ENCODE peak calls at places on chromosome 1, in five cellular contexts. One of them, this sample, is unnamed.

GRCh38 chr1:15736666-15737229 is 690 bp downstream of the SLC25A34 start:
- DNase-seq in trophoblast cell: no peak
- DNase-seq in H9: no peak
- DNase-seq in mesenchymal stem cell: no peak
- DNase-seq in neuronal stem cell: no peak
- DNase-seq in this sample: no peak

GRCh38 chr1:159071970-159072582 is 4.5 kb downstream of the AIM2 start:
- DNase-seq in H9: no peak
- DNase-seq in mesenchymal stem cell: peak
- DNase-seq in trophoblast cell: no peak
- DNase-seq in neuronal stem cell: peak
- DNase-seq in this sample: no peak

GRCh38 chr1:3623441-3624150 is 1.2 kb upstream of the TPRG1L start:
- DNase-seq in neuronal stem cell: no peak
- DNase-seq in H9: no peak
- DNase-seq in trophoblast cell: no peak
- DNase-seq in mesenchymal stem cell: no peak
- DNase-seq in this sample: no peak

GRCh38 chr1:160853756-160854155 is 8.9 kb downstream of the CD244 start:
- DNase-seq in mesenchymal stem cell: no peak
- DNase-seq in H9: no peak
- DNase-seq in neuronal stem cell: no peak
- DNase-seq in trophoblast cell: no peak
- DNase-seq in this sample: no peak

GRCh38 chr1:235734335-235734734 is 84.8 kb upstream of the GNG4 start:
- DNase-seq in neuronal stem cell: no peak
- DNase-seq in mesenchymal stem cell: no peak
- DNase-seq in trophoblast cell: no peak
- DNase-seq in H9: no peak
- DNase-seq in this sample: no peak

GRCh38 chr1:29513357-29513756 is 277.0 kb downstream of the PTPRU start:
- DNase-seq in trophoblast cell: no peak
- DNase-seq in mesenchymal stem cell: peak
- DNase-seq in neuronal stem cell: no peak
- DNase-seq in H9: peak
- DNase-seq in this sample: peak

GRCh38 chr1:69982992-69983391 is 222.4 kb downstream of the LRRC40 start:
- DNase-seq in mesenchymal stem cell: peak
- DNase-seq in H9: no peak
- DNase-seq in neuronal stem cell: no peak
- DNase-seq in trophoblast cell: peak
- DNase-seq in this sample: no peak

GRCh38 chr1:90000934-90001676 is 6.2 kb downstream of the ZNF326 start:
- DNase-seq in neuronal stem cell: no peak
- DNase-seq in H9: no peak
- DNase-seq in mesenchymal stem cell: no peak
- DNase-seq in trophoblast cell: peak
- DNase-seq in this sample: no peak

GRCh38 chr1:17205652-17206051 is 724 bp downstream of the PADI1 start:
- DNase-seq in H9: no peak
- DNase-seq in mesenchymal stem cell: no peak
- DNase-seq in neuronal stem cell: no peak
- DNase-seq in trophoblast cell: no peak
- DNase-seq in this sample: no peak

GRCh38 chr1:37728416-37728815 is 36.1 kb downstream of the CDCA8 start:
- DNase-seq in trophoblast cell: no peak
- DNase-seq in neuronal stem cell: no peak
- DNase-seq in mesenchymal stem cell: no peak
- DNase-seq in H9: no peak
- DNase-seq in this sample: no peak

GRCh38 chr1:2979191-2980072 is 41.8 kb upstream of the ACTRT2 start:
- DNase-seq in H9: no peak
- DNase-seq in trophoblast cell: no peak
- DNase-seq in mesenchymal stem cell: no peak
- DNase-seq in neuronal stem cell: no peak
- DNase-seq in this sample: no peak

GRCh38 chr1:169604781-169605560 is 18.7 kb upstream of the F5 start:
- DNase-seq in H9: no peak
- DNase-seq in mesenchymal stem cell: no peak
- DNase-seq in trophoblast cell: no peak
- DNase-seq in neuronal stem cell: no peak
- DNase-seq in this sample: no peak

GRCh38 chr1:41488599-41488905 is 4.1 kb upstream of the EDN2 start:
- DNase-seq in trophoblast cell: no peak
- DNase-seq in mesenchymal stem cell: no peak
- DNase-seq in neuronal stem cell: no peak
- DNase-seq in H9: no peak
- DNase-seq in this sample: no peak

GRCh38 chr1:64598100-64598571 is 128.2 kb downstream of the CACHD1 start:
- DNase-seq in mesenchymal stem cell: peak
- DNase-seq in neuronal stem cell: peak
- DNase-seq in H9: no peak
- DNase-seq in trophoblast cell: peak
- DNase-seq in this sample: no peak

GRCh38 chr1:11675362-11675761 is 5.6 kb downstream of the MAD2L2 start:
- DNase-seq in H9: no peak
- DNase-seq in neuronal stem cell: no peak
- DNase-seq in mesenchymal stem cell: no peak
- DNase-seq in trophoblast cell: no peak
- DNase-seq in this sample: no peak

GRCh38 chr1:115555446-115555845 is 86.3 kb upstream of the VANGL1 start:
- DNase-seq in mesenchymal stem cell: no peak
- DNase-seq in H9: no peak
- DNase-seq in neuronal stem cell: no peak
- DNase-seq in trophoblast cell: no peak
- DNase-seq in this sample: no peak

GRCh38 chr1:20344738-20345137 is 54.1 kb downstream of the VWA5B1 start:
- DNase-seq in neuronal stem cell: no peak
- DNase-seq in H9: peak
- DNase-seq in mesenchymal stem cell: no peak
- DNase-seq in trophoblast cell: no peak
- DNase-seq in this sample: no peak

GRCh38 chr1:36733748-36734147 is 251.0 kb upstream of the CSF3R start:
- DNase-seq in H9: no peak
- DNase-seq in trophoblast cell: no peak
- DNase-seq in neuronal stem cell: no peak
- DNase-seq in mesenchymal stem cell: no peak
- DNase-seq in this sample: no peak

GRCh38 chr1:191025896-191026642 is 548.4 kb upstream of the BRINP3 start:
- DNase-seq in H9: no peak
- DNase-seq in trophoblast cell: no peak
- DNase-seq in neuronal stem cell: no peak
- DNase-seq in mesenchymal stem cell: no peak
- DNase-seq in this sample: no peak

GRCh38 chr1:85681087-85681486 is 27.1 kb downstream of the ZNHIT6 start:
- DNase-seq in H9: no peak
- DNase-seq in trophoblast cell: peak
- DNase-seq in mesenchymal stem cell: peak
- DNase-seq in neuronal stem cell: peak
- DNase-seq in this sample: no peak
- H2BK12ac ChIP-seq in H9: no peak
- H2BK12ac ChIP-seq in trophoblast cell: no peak
- H2BK12ac ChIP-seq in mesenchymal stem cell: no peak
- H2BK12ac ChIP-seq in neuronal stem cell: no peak
- H2BK12ac ChIP-seq in this sample: no peak

GRCh38 chr1:203858975-203859374 is 2.4 kb upstream of the SNRPE start:
- DNase-seq in neuronal stem cell: no peak
- DNase-seq in H9: no peak
- DNase-seq in trophoblast cell: no peak
- DNase-seq in mesenchymal stem cell: peak
- DNase-seq in this sample: no peak
- H2BK12ac ChIP-seq in neuronal stem cell: no peak
- H2BK12ac ChIP-seq in H9: no peak
- H2BK12ac ChIP-seq in trophoblast cell: no peak
- H2BK12ac ChIP-seq in mesenchymal stem cell: no peak
- H2BK12ac ChIP-seq in this sample: no peak

DNA sequence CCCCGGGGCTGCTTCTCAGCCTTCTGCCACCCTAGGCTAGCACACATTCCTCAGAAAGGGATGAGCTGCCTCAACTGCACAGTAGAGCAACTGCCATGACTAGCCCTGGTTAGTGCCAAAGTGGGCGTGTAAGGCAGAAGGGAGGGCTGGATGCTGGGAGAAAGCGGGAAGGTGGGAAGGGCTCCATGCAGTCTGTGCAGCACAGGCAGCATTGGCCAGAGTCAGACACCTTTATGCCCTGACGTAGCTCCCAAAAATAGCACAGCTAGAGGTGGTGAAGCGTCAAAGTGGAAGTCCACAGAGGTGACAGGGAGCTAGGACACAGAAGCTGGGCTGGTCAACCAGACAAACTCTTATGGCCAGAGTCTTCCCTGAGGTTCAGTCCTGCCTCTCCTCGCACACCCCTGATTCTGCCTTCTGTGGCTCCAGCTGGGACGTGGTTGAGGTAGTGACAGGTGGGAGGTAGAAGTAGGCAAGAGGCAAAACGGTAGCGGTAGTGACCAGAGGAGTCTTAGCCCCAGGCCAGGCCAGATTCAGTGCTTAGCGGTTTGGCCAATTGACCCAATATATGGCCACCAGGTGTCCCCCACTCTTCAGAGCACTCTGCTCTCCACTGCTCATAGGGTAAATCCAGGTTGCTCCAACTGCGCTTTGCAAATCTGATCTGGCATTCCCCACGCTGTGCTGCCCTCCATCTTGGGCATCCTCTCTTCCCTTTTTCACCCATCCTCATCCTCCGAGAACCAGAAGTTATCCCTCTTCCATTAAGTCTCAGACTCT is 45.6 kb downstream of the DDX20 start:
- DNase-seq in H9: peak
- DNase-seq in neuronal stem cell: no peak
- DNase-seq in trophoblast cell: no peak
- DNase-seq in mesenchymal stem cell: no peak
- DNase-seq in this sample: no peak
- H2BK12ac ChIP-seq in H9: no peak
- H2BK12ac ChIP-seq in neuronal stem cell: no peak
- H2BK12ac ChIP-seq in trophoblast cell: no peak
- H2BK12ac ChIP-seq in mesenchymal stem cell: no peak
- H2BK12ac ChIP-seq in this sample: no peak

GRCh38 chr1:1141911-1142250 is 26.0 kb upstream of the C1orf159 start:
- DNase-seq in trophoblast cell: no peak
- DNase-seq in H9: no peak
- DNase-seq in mesenchymal stem cell: no peak
- DNase-seq in neuronal stem cell: no peak
- DNase-seq in this sample: no peak
- H2BK12ac ChIP-seq in trophoblast cell: no peak
- H2BK12ac ChIP-seq in H9: no peak
- H2BK12ac ChIP-seq in mesenchymal stem cell: no peak
- H2BK12ac ChIP-seq in neuronal stem cell: peak
- H2BK12ac ChIP-seq in this sample: no peak

GRCh38 chr1:198411240-198411639 is 129.2 kb downstream of the ATP6V1G3 start:
- DNase-seq in H9: no peak
- DNase-seq in mesenchymal stem cell: no peak
- DNase-seq in trophoblast cell: no peak
- DNase-seq in neuronal stem cell: no peak
- DNase-seq in this sample: no peak

DNA sequence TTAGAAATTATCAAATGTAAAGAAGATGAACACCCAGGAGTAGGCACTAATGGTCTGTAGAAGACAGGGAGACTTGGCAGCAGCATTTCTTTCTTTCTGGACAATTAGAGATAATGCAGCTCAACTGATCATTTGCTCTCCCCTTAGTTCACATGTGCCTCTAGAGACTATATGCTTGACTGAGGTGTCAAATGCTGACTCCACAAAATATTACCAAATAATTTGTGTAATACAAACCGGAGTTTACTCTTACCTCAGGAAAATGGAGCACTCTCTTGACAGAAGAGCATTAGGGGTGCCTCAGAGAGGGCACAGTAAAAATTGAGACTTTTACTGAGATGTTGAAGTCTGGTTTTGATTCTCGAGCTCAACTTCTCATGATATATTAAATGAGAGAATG is 131.8 kb downstream of the ATP6V1G3 start:
- DNase-seq in H9: no peak
- DNase-seq in neuronal stem cell: no peak
- DNase-seq in trophoblast cell: no peak
- DNase-seq in mesenchymal stem cell: no peak
- DNase-seq in this sample: no peak
- H2BK12ac ChIP-seq in H9: no peak
- H2BK12ac ChIP-seq in neuronal stem cell: no peak
- H2BK12ac ChIP-seq in trophoblast cell: no peak
- H2BK12ac ChIP-seq in mesenchymal stem cell: no peak
- H2BK12ac ChIP-seq in this sample: no peak

GRCh38 chr1:226344441-226345120 is 35.6 kb upstream of the LIN9 start:
- DNase-seq in H9: no peak
- DNase-seq in neuronal stem cell: no peak
- DNase-seq in mesenchymal stem cell: no peak
- DNase-seq in trophoblast cell: no peak
- DNase-seq in this sample: no peak
- H2BK12ac ChIP-seq in H9: no peak
- H2BK12ac ChIP-seq in neuronal stem cell: no peak
- H2BK12ac ChIP-seq in mesenchymal stem cell: no peak
- H2BK12ac ChIP-seq in trophoblast cell: no peak
- H2BK12ac ChIP-seq in this sample: no peak

This sample was measured in H1.